ENCODE peak calls at places on chromosome 10, in nine cellular contexts. H is A549, B is SK-N-SH, D is transverse colon, F is stomach, S is upper lobe of left lung, N is GM12878, G is tibial nerve, Y is suprapubic skin. L is an unnamed sample.

GRCh38 chr10:71569775-71570588 is 149.6 kb downstream of the C10orf105 start:
- DNase-seq in H (peak), B (peak), D (peak), F (peak), S (no peak), N (no peak), G (peak), Y (no peak), L (peak)

GRCh38 chr10:32237644-32238345 is 109.2 kb downstream of the EPC1 start:
- DNase-seq in H (no peak), B (no peak), D (no peak), F (no peak), S (no peak), N (no peak), G (no peak), Y (no peak), L (no peak)

GRCh38 chr10:53108317-53108934 is 335.8 kb upstream of the MBL2 start:
- DNase-seq in H (no peak), B (no peak), D (no peak), F (no peak), S (no peak), N (no peak), G (no peak), Y (no peak), L (no peak)

GRCh38 chr10:118818621-118819221 is 64.0 kb upstream of the CACUL1 start:
- DNase-seq in H (no peak), B (peak), D (no peak), F (no peak), S (peak), N (no peak), G (no peak), Y (no peak), L (no peak)

GRCh38 chr10:28734940-28735759 is 57.8 kb downstream of the BAMBI start:
- DNase-seq in H (peak), B (peak), D (no peak), F (no peak), S (no peak), N (no peak), G (no peak), Y (no peak), L (no peak)

GRCh38 chr10:75035975-75036708 is 75.3 kb upstream of the SAMD8 start:
- DNase-seq in H (no peak), B (no peak), D (no peak), F (no peak), S (no peak), N (no peak), G (no peak), Y (no peak), L (no peak)

GRCh38 chr10:122112625-122113160 is 123.7 kb downstream of the TACC2 start:
- DNase-seq in H (peak), B (peak), D (peak), F (peak), S (peak), N (no peak), G (peak), Y (peak), L (peak)

GRCh38 chr10:69318997-69319727 is 40.9 kb downstream of the HK1 start:
- DNase-seq in H (peak), B (peak), D (peak), F (peak), S (peak), N (no peak), G (peak), Y (peak), L (peak)

GRCh38 chr10:51156913-51157312 is 82.6 kb downstream of the PRKG1 start:
- DNase-seq in H (no peak), B (no peak), D (no peak), F (no peak), S (no peak), N (no peak), G (no peak), Y (no peak), L (no peak)

GRCh38 chr10:87861953-87862643 is 1.2 kb downstream of the KLLN start:
- DNase-seq in H (peak), B (peak), D (peak), F (peak), S (peak), N (peak), G (peak), Y (peak), L (peak)

GRCh38 chr10:10870523-10871241 is 147.0 kb upstream of the CELF2 start:
- DNase-seq in H (no peak), B (no peak), D (no peak), F (no peak), S (peak), N (peak), G (no peak), Y (no peak), L (no peak)

GRCh38 chr10:5620223-5620721 is 46.1 kb downstream of the ASB13 start:
- DNase-seq in H (no peak), B (no peak), D (no peak), F (no peak), S (no peak), N (no peak), G (no peak), Y (no peak), L (peak)

GRCh38 chr10:21172774-21173432 is 275.8 kb upstream of the NEBL start:
- DNase-seq in H (no peak), B (peak), D (peak), F (peak), S (peak), N (no peak), G (peak), Y (no peak), L (peak)

GRCh38 chr10:104334965-104335650 is 3.2 kb downstream of the ITPRIP start:
- DNase-seq in H (no peak), B (no peak), D (no peak), F (no peak), S (no peak), N (no peak), G (no peak), Y (peak), L (peak)

GRCh38 chr10:117720931-117721826 is 178.6 kb downstream of the EMX2 start:
- DNase-seq in H (no peak), B (no peak), D (no peak), F (no peak), S (no peak), N (no peak), G (no peak), Y (no peak), L (no peak)

GRCh38 chr10:77518258-77518909 is 119.2 kb downstream of the KCNMA1 start:
- DNase-seq in H (no peak), B (no peak), D (no peak), F (no peak), S (no peak), N (no peak), G (no peak), Y (no peak), L (no peak)

GRCh38 chr10:127218658-127219057 is 22.3 kb upstream of the INSYN2A start:
- DNase-seq in H (no peak), B (no peak), D (no peak), F (no peak), S (no peak), N (no peak), G (no peak), Y (no peak), L (no peak)

GRCh38 chr10:133440633-133441285 is 13.0 kb upstream of the SCART1 start:
- DNase-seq in H (no peak), B (no peak), D (no peak), F (no peak), S (peak), N (no peak), G (no peak), Y (peak), L (no peak)

GRCh38 chr10:31320179-31320597 is 1.2 kb downstream of the ZEB1 start:
- DNase-seq in H (peak), B (peak), D (peak), F (peak), S (no peak), N (no peak), G (peak), Y (peak), L (peak)

GRCh38 chr10:31426425-31426824 is 107.4 kb downstream of the ZEB1 start:
- DNase-seq in H (no peak), B (no peak), D (no peak), F (no peak), S (no peak), N (no peak), G (peak), Y (no peak), L (no peak)

GRCh38 chr10:45585131-45585530 is 87.4 kb downstream of the ZFAND4 start:
- DNase-seq in H (no peak), B (no peak), D (no peak), F (no peak), S (no peak), N (no peak), G (no peak), Y (no peak), L (no peak)

GRCh38 chr10:16477757-16478156 is 40.9 kb downstream of the PTER start:
- DNase-seq in H (no peak), B (no peak), D (no peak), F (no peak), S (no peak), N (peak), G (no peak), Y (no peak), L (no peak)

GRCh38 chr10:16478801-16479200 is 42.0 kb downstream of the PTER start:
- DNase-seq in H (no peak), B (no peak), D (no peak), F (no peak), S (no peak), N (no peak), G (no peak), Y (no peak), L (no peak)

GRCh38 chr10:16483241-16483917 is 38.3 kb downstream of the C1QL3 start:
- DNase-seq in H (no peak), B (no peak), D (no peak), F (no peak), S (no peak), N (no peak), G (no peak), Y (no peak), L (no peak)

DNA sequence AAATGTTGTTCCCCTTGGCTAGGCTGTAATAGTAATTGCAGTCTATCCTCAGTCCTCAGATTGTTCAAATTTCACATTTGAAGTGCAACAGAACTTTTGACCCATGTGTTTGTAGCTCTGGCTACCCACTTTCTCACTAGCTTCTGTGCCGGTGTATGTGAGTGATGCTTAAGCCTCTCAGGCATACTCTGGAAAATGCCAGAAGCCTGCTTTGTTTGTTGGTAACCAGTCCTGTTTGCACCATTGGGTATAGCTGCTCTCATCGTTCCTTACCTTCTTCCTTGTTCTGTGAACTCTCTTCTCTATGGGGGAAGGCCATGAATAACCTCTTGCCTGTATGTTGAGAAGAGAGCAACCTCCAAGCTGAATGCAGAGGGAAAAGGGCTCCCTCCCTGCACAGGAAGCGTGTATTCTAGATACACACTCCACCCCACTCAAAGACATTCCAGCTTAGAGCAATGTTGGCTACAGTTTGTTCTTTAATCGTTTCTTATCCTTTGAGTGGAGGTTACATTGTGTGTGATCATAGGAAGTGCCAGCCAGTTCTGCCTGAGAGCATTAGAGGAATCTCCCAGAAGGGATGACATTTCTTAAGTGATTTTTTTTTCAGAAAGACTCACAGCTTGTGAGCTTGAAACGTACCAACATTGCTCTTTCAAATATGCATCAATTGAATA is 40.5 kb downstream of the C1QL3 start:
- DNase-seq in H (no peak), B (no peak), D (no peak), F (no peak), S (no peak), N (no peak), G (no peak), Y (no peak), L (no peak)
- TF ChIP-seq EP300 in H (no peak), B (no peak), D (no peak), F (no peak), S (no peak), N (no peak), G (no peak), Y (no peak), L (no peak)

GRCh38 chr10:33547976-33548375 is 213.5 kb upstream of the NRP1 start:
- DNase-seq in H (no peak), B (no peak), D (no peak), F (no peak), S (no peak), N (no peak), G (no peak), Y (no peak), L (no peak)

GRCh38 chr10:33539137-33539536 is 204.7 kb upstream of the NRP1 start:
- DNase-seq in H (no peak), B (no peak), D (no peak), F (no peak), S (no peak), N (no peak), G (no peak), Y (no peak), L (no peak)

GRCh38 chr10:33537066-33537465 is 202.6 kb upstream of the NRP1 start:
- DNase-seq in H (no peak), B (no peak), D (no peak), F (no peak), S (no peak), N (no peak), G (no peak), Y (no peak), L (no peak)

GRCh38 chr10:33546031-33546430 is 211.6 kb upstream of the NRP1 start:
- DNase-seq in H (no peak), B (no peak), D (no peak), F (no peak), S (no peak), N (no peak), G (no peak), Y (no peak), L (no peak)

GRCh38 chr10:33542747-33543505 is 208.5 kb upstream of the NRP1 start:
- DNase-seq in H (peak), B (no peak), D (no peak), F (no peak), S (no peak), N (no peak), G (no peak), Y (no peak), L (no peak)
- TF ChIP-seq EP300 in H (no peak), B (no peak), D (no peak), F (no peak), S (no peak), N (no peak), G (no peak), Y (no peak), L (no peak)

GRCh38 chr10:113665352-113665751 is 1.5 kb upstream of the NRAP start:
- DNase-seq in H (no peak), B (no peak), D (no peak), F (no peak), S (no peak), N (no peak), G (no peak), Y (no peak), L (no peak)
- TF ChIP-seq EP300 in H (no peak), B (no peak), D (no peak), F (no peak), S (no peak), N (no peak), G (no peak), Y (no peak), L (no peak)

DNA sequence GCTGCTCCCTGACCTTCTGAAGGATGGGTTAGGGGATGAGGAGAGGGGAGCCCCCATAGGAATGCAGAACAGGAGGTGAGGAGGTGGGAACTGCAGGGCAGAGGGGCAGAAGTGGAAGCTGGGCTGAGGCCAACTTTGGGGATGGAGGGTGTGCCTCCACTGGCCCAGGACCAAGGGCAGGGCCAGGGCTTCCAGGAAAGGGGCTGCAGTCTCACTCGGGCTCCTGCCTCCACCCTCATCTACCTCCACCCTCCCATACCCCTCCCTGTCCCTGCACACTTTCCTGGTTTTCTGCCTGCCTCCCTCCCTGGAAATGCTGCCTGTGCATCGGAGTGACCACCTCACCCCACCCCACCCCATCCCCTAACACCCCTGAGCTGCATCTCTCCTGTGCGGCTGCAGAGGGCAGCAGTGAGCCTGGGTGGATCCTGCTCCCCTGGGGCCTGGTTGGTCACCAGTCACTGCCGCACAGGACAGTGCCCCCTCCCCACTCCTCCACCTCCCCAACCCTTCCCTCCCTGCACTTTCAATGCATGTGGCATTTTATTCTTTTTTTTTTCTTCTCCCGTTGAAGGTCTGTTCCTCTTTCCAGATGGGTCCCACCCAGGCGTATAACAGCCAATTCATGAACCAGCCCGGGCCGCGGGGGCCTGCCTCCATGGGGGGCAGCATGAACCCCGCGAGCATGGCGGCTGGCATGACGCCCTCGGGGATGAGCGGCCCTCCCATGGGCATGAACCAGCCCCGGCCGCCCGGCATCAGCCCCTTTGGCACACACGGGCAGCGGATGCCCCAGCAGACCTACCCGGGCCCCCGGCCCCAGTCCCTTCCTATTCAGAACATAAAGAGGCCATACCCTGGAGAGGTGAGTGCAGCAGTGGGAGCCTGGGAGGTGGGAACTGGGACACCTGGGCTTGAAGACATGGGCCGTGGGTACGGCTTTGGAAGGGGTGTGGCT is 54.2 kb upstream of the PPIF start:
- DNase-seq in H (no peak), B (peak), D (no peak), F (peak), S (peak), N (no peak), G (no peak), Y (no peak), L (no peak)
- TF ChIP-seq EP300 in H (no peak), B (no peak), D (no peak), F (no peak), S (no peak), N (no peak), G (no peak), Y (no peak), L (no peak)

GRCh38 chr10:91347529-91347928 is 62.6 kb upstream of the HECTD2 start:
- DNase-seq in H (no peak), B (no peak), D (no peak), F (no peak), S (no peak), N (no peak), G (no peak), Y (no peak), L (no peak)

GRCh38 chr10:91352760-91353159 is 57.4 kb upstream of the HECTD2 start:
- DNase-seq in H (no peak), B (no peak), D (no peak), F (no peak), S (no peak), N (no peak), G (no peak), Y (no peak), L (no peak)

GRCh38 chr10:91350651-91351081 is 59.5 kb upstream of the HECTD2 start:
- DNase-seq in H (no peak), B (no peak), D (no peak), F (no peak), S (no peak), N (no peak), G (no peak), Y (no peak), L (no peak)

GRCh38 chr10:91345716-91346115 is 64.4 kb upstream of the HECTD2 start:
- DNase-seq in H (no peak), B (no peak), D (no peak), F (no peak), S (no peak), N (no peak), G (no peak), Y (no peak), L (no peak)

DNA sequence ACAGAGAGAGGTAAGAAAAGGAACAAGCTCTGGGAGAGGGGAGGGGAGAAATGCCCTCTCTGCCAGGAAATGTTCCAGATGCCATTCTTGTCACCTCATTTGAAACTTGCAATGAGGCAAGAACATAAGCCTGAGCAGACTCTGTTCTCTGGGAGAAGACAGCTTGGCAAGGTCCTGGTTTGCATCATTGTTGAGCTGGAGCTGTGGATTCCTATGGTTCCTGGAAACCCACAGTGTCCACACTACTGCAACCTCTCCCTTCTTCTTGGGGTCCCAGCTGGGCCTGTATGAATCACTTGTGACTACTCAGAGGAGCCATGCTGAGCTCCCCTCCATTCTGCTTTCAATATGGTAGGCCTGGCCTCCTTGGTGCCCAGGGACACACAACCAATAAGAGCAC is 60.8 kb upstream of the HECTD2 start:
- DNase-seq in H (peak), B (no peak), D (no peak), F (no peak), S (no peak), N (no peak), G (no peak), Y (no peak), L (no peak)
- TF ChIP-seq EP300 in H (no peak), B (peak), D (no peak), F (peak), S (no peak), N (no peak), G (no peak), Y (no peak), L (no peak)

DNA sequence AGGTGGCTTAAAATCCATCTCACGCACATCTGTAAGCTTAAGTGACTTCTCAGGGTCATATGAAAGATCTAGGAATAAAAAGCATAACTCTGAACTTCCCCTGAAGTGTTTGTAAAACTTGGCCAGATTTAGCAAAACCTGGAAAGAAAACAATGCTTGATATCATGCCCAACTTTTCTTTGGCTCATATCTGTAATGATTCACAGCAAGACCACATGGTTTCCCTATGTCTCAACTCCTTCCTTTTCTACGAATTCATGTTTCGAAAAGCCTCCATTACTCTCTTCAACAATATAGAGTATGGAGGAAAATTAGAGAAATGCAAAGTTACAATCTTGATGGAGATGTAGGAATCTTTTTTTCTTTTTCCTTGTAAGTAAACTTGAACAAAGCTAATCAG is 20.0 kb upstream of the CABCOCO1 start:
- DNase-seq in H (no peak), B (no peak), D (no peak), F (no peak), S (no peak), N (no peak), G (no peak), Y (no peak), L (no peak)
- TF ChIP-seq EP300 in H (no peak), B (peak), D (no peak), F (no peak), S (no peak), N (no peak), G (no peak), Y (no peak), L (no peak)

GRCh38 chr10:124557167-124557566 is 95.5 kb downstream of the LHPP start:
- DNase-seq in H (no peak), B (no peak), D (no peak), F (no peak), S (peak), N (no peak), G (no peak), Y (no peak), L (no peak)

GRCh38 chr10:124558339-124558685 is 96.7 kb downstream of the LHPP start:
- DNase-seq in H (no peak), B (no peak), D (no peak), F (no peak), S (peak), N (no peak), G (no peak), Y (no peak), L (no peak)

GRCh38 chr10:124559372-124560132 is 97.9 kb downstream of the LHPP start:
- DNase-seq in H (no peak), B (no peak), D (no peak), F (no peak), S (no peak), N (no peak), G (no peak), Y (no peak), L (no peak)

GRCh38 chr10:124558901-124559321 is 97.3 kb downstream of the LHPP start:
- DNase-seq in H (no peak), B (no peak), D (no peak), F (no peak), S (peak), N (no peak), G (no peak), Y (no peak), L (no peak)

GRCh38 chr10:124557648-124558338 is 96.2 kb downstream of the LHPP start:
- DNase-seq in H (no peak), B (no peak), D (no peak), F (no peak), S (peak), N (no peak), G (no peak), Y (no peak), L (no peak)
- TF ChIP-seq EP300 in H (no peak), B (no peak), D (no peak), F (no peak), S (no peak), N (no peak), G (no peak), Y (no peak), L (no peak)